ENCODE peak calls at places on chromosomes 12 and 14, in ten cellular contexts. One of them, this sample, is unnamed.

GRCh38 chr12:23084236-23084995 is 459.4 kb downstream of the ETNK1 start:
- DNase-seq in A549: peak; percentile 59
- DNase-seq in heart left ventricle: no peak
- DNase-seq in fibroblast of pulmonary artery: peak; percentile 69
- DNase-seq in colonic mucosa: no peak
- DNase-seq in neural progenitor cell: no peak
- DNase-seq in lower leg skin: no peak
- DNase-seq in CD8-positive, alpha-beta T cell: no peak
- DNase-seq in psoas muscle: no peak
- DNase-seq in body of pancreas: no peak
- DNase-seq in this sample: no peak

GRCh38 chr12:43063642-43064041 is 474.1 kb upstream of the PRICKLE1 start:
- DNase-seq in A549: no peak
- DNase-seq in heart left ventricle: no peak
- DNase-seq in fibroblast of pulmonary artery: no peak
- DNase-seq in colonic mucosa: no peak
- DNase-seq in neural progenitor cell: no peak
- DNase-seq in lower leg skin: no peak
- DNase-seq in CD8-positive, alpha-beta T cell: no peak
- DNase-seq in psoas muscle: no peak
- DNase-seq in body of pancreas: no peak
- DNase-seq in this sample: no peak

GRCh38 chr12:92138144-92138543 is 7.5 kb downstream of the BTG1 start:
- DNase-seq in A549: no peak
- DNase-seq in heart left ventricle: no peak
- DNase-seq in fibroblast of pulmonary artery: no peak
- DNase-seq in colonic mucosa: no peak
- DNase-seq in neural progenitor cell: no peak
- DNase-seq in lower leg skin: no peak
- DNase-seq in CD8-positive, alpha-beta T cell: no peak
- DNase-seq in psoas muscle: no peak
- DNase-seq in body of pancreas: no peak
- DNase-seq in this sample: no peak

GRCh38 chr14:34161351-34162169 is 210.7 kb upstream of the EGLN3 start:
- DNase-seq in A549: no peak
- DNase-seq in heart left ventricle: no peak
- DNase-seq in fibroblast of pulmonary artery: no peak
- DNase-seq in colonic mucosa: no peak
- DNase-seq in neural progenitor cell: no peak
- DNase-seq in lower leg skin: no peak
- DNase-seq in CD8-positive, alpha-beta T cell: no peak
- DNase-seq in psoas muscle: no peak
- DNase-seq in body of pancreas: no peak
- DNase-seq in this sample: no peak

GRCh38 chr12:5015711-5016492 is 27.8 kb upstream of the KCNA5 start:
- DNase-seq in A549: no peak
- DNase-seq in heart left ventricle: no peak
- DNase-seq in fibroblast of pulmonary artery: no peak
- DNase-seq in colonic mucosa: no peak
- DNase-seq in neural progenitor cell: no peak
- DNase-seq in lower leg skin: no peak
- DNase-seq in CD8-positive, alpha-beta T cell: no peak
- DNase-seq in psoas muscle: no peak
- DNase-seq in body of pancreas: no peak
- DNase-seq in this sample: no peak

GRCh38 chr14:65658202-65658601 is 245.7 kb downstream of the FUT8 start:
- DNase-seq in A549: no peak
- DNase-seq in heart left ventricle: no peak
- DNase-seq in fibroblast of pulmonary artery: peak; percentile 28
- DNase-seq in colonic mucosa: no peak
- DNase-seq in neural progenitor cell: no peak
- DNase-seq in lower leg skin: no peak
- DNase-seq in CD8-positive, alpha-beta T cell: no peak
- DNase-seq in psoas muscle: no peak
- DNase-seq in body of pancreas: no peak
- DNase-seq in this sample: no peak

GRCh38 chr14:104792101-104792884 is 3.3 kb downstream of the AKT1 start:
- DNase-seq in A549: no peak
- DNase-seq in heart left ventricle: peak; percentile 81
- DNase-seq in fibroblast of pulmonary artery: no peak
- DNase-seq in colonic mucosa: no peak
- DNase-seq in neural progenitor cell: no peak
- DNase-seq in lower leg skin: no peak
- DNase-seq in CD8-positive, alpha-beta T cell: no peak
- DNase-seq in psoas muscle: peak; percentile 65
- DNase-seq in body of pancreas: peak; percentile 83
- DNase-seq in this sample: no peak

GRCh38 chr14:98913967-98914620 is 357.9 kb downstream of the BCL11B start:
- DNase-seq in A549: no peak
- DNase-seq in heart left ventricle: no peak
- DNase-seq in fibroblast of pulmonary artery: no peak
- DNase-seq in colonic mucosa: no peak
- DNase-seq in neural progenitor cell: no peak
- DNase-seq in lower leg skin: no peak
- DNase-seq in CD8-positive, alpha-beta T cell: no peak
- DNase-seq in psoas muscle: no peak
- DNase-seq in body of pancreas: no peak
- DNase-seq in this sample: no peak

GRCh38 chr12:121866331-121866730 is 7.7 kb upstream of the HPD start:
- DNase-seq in A549: no peak
- DNase-seq in heart left ventricle: no peak
- DNase-seq in fibroblast of pulmonary artery: no peak
- DNase-seq in colonic mucosa: no peak
- DNase-seq in neural progenitor cell: no peak
- DNase-seq in lower leg skin: no peak
- DNase-seq in CD8-positive, alpha-beta T cell: no peak
- DNase-seq in psoas muscle: no peak
- DNase-seq in body of pancreas: no peak
- DNase-seq in this sample: no peak

GRCh38 chr14:54025661-54026060 is 69.0 kb upstream of the BMP4 start:
- DNase-seq in A549: peak; percentile 41
- DNase-seq in heart left ventricle: no peak
- DNase-seq in fibroblast of pulmonary artery: peak; percentile 62
- DNase-seq in colonic mucosa: no peak
- DNase-seq in neural progenitor cell: no peak
- DNase-seq in lower leg skin: no peak
- DNase-seq in CD8-positive, alpha-beta T cell: no peak
- DNase-seq in psoas muscle: no peak
- DNase-seq in body of pancreas: no peak
- DNase-seq in this sample: no peak
- TF ChIP-seq CTCF in A549: peak; percentile 42
- TF ChIP-seq CTCF in heart left ventricle: no peak
- TF ChIP-seq CTCF in fibroblast of pulmonary artery: peak; percentile 62
- TF ChIP-seq CTCF in colonic mucosa: no peak
- TF ChIP-seq CTCF in neural progenitor cell: peak; percentile 36
- TF ChIP-seq CTCF in lower leg skin: no peak
- TF ChIP-seq CTCF in CD8-positive, alpha-beta T cell: no peak
- TF ChIP-seq CTCF in psoas muscle: no peak
- TF ChIP-seq CTCF in body of pancreas: no peak
- TF ChIP-seq CTCF in this sample: no peak

GRCh38 chr12:2180737-2181082 is 127.9 kb downstream of the CACNA1C start:
- DNase-seq in A549: no peak
- DNase-seq in heart left ventricle: no peak
- DNase-seq in fibroblast of pulmonary artery: no peak
- DNase-seq in colonic mucosa: no peak
- DNase-seq in neural progenitor cell: no peak
- DNase-seq in lower leg skin: no peak
- DNase-seq in CD8-positive, alpha-beta T cell: no peak
- DNase-seq in psoas muscle: no peak
- DNase-seq in body of pancreas: no peak
- DNase-seq in this sample: no peak

GRCh38 chr12:2190085-2190484 is 137.3 kb downstream of the CACNA1C start:
- DNase-seq in A549: no peak
- DNase-seq in heart left ventricle: no peak
- DNase-seq in fibroblast of pulmonary artery: no peak
- DNase-seq in colonic mucosa: no peak
- DNase-seq in neural progenitor cell: no peak
- DNase-seq in lower leg skin: no peak
- DNase-seq in CD8-positive, alpha-beta T cell: no peak
- DNase-seq in psoas muscle: no peak
- DNase-seq in body of pancreas: no peak
- DNase-seq in this sample: no peak

GRCh38 chr12:2187195-2187963 is 134.6 kb downstream of the CACNA1C start:
- DNase-seq in A549: no peak
- DNase-seq in heart left ventricle: no peak
- DNase-seq in fibroblast of pulmonary artery: no peak
- DNase-seq in colonic mucosa: no peak
- DNase-seq in neural progenitor cell: no peak
- DNase-seq in lower leg skin: no peak
- DNase-seq in CD8-positive, alpha-beta T cell: no peak
- DNase-seq in psoas muscle: no peak
- DNase-seq in body of pancreas: no peak
- DNase-seq in this sample: no peak

GRCh38 chr12:2183556-2184541 is 131.1 kb downstream of the CACNA1C start:
- DNase-seq in A549: peak; percentile 13
- DNase-seq in heart left ventricle: no peak
- DNase-seq in fibroblast of pulmonary artery: peak; percentile 40
- DNase-seq in colonic mucosa: no peak
- DNase-seq in neural progenitor cell: peak; percentile 42
- DNase-seq in lower leg skin: peak; percentile 35
- DNase-seq in CD8-positive, alpha-beta T cell: no peak
- DNase-seq in psoas muscle: no peak
- DNase-seq in body of pancreas: no peak
- DNase-seq in this sample: no peak

DNA sequence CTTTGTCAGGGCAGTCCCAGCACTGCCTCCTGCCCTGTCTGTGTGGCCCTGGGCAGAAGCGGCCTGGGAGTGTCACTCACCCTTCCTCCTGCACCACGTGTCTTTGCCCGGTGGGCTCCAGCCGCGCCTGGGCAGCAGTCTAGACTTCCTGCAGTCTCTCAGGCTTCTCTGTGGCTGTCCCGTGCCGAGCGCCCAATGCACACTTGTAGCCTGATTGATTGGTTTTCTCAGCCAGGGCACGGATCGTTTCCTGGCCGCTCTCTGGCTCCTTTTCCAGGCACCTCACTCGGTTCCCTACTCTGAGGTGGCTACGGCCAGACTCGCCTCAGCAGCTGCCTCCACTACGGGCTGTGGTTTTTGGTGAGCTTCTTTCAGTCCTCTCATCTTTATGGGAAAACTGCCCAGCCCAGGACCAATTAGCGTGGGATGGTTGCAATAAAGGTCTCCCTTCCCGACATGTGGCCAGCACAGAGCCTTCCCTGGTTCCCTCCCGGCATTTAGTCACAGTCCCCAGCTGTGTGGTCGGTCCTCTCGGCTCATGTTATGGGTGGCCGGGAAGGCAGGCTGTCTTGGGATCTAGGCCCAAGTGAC is 133.1 kb downstream of the CACNA1C start:
- DNase-seq in A549: no peak
- DNase-seq in heart left ventricle: no peak
- DNase-seq in fibroblast of pulmonary artery: no peak
- DNase-seq in colonic mucosa: no peak
- DNase-seq in neural progenitor cell: no peak
- DNase-seq in lower leg skin: no peak
- DNase-seq in CD8-positive, alpha-beta T cell: no peak
- DNase-seq in psoas muscle: no peak
- DNase-seq in body of pancreas: no peak
- DNase-seq in this sample: no peak
- TF ChIP-seq CTCF in A549: no peak
- TF ChIP-seq CTCF in heart left ventricle: no peak
- TF ChIP-seq CTCF in fibroblast of pulmonary artery: no peak
- TF ChIP-seq CTCF in colonic mucosa: no peak
- TF ChIP-seq CTCF in neural progenitor cell: no peak
- TF ChIP-seq CTCF in lower leg skin: no peak
- TF ChIP-seq CTCF in CD8-positive, alpha-beta T cell: no peak
- TF ChIP-seq CTCF in psoas muscle: no peak
- TF ChIP-seq CTCF in body of pancreas: no peak
- TF ChIP-seq CTCF in this sample: no peak

DNA sequence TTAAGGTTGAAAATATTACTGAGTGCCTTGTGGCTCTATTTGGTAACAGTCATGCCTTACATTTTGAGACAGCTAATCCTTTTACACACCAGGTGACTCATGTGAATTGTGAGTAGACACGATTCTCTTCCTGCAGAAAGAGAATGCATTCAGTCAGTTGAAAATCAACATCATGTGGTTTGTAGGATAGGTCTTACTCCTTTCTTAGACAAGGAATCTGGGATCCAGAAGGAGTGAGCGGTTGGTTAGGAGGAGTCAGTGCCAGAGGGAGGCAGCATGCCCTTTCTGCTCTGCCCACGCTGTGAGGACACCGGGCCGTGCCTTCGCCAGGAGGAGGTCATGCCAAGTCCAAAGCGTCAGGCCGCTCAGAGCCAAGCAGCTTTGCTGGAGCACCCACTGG is 47.6 kb downstream of the TRAF3 start:
- DNase-seq in A549: peak; percentile 13
- DNase-seq in heart left ventricle: peak; percentile 83
- DNase-seq in fibroblast of pulmonary artery: peak; percentile 49
- DNase-seq in colonic mucosa: no peak
- DNase-seq in neural progenitor cell: no peak
- DNase-seq in lower leg skin: no peak
- DNase-seq in CD8-positive, alpha-beta T cell: no peak
- DNase-seq in psoas muscle: peak; percentile 59
- DNase-seq in body of pancreas: no peak
- DNase-seq in this sample: no peak
- TF ChIP-seq CTCF in A549: no peak
- TF ChIP-seq CTCF in heart left ventricle: no peak
- TF ChIP-seq CTCF in fibroblast of pulmonary artery: no peak
- TF ChIP-seq CTCF in colonic mucosa: no peak
- TF ChIP-seq CTCF in neural progenitor cell: no peak
- TF ChIP-seq CTCF in lower leg skin: no peak
- TF ChIP-seq CTCF in CD8-positive, alpha-beta T cell: no peak
- TF ChIP-seq CTCF in psoas muscle: peak; percentile 7
- TF ChIP-seq CTCF in body of pancreas: no peak
- TF ChIP-seq CTCF in this sample: no peak

DNA sequence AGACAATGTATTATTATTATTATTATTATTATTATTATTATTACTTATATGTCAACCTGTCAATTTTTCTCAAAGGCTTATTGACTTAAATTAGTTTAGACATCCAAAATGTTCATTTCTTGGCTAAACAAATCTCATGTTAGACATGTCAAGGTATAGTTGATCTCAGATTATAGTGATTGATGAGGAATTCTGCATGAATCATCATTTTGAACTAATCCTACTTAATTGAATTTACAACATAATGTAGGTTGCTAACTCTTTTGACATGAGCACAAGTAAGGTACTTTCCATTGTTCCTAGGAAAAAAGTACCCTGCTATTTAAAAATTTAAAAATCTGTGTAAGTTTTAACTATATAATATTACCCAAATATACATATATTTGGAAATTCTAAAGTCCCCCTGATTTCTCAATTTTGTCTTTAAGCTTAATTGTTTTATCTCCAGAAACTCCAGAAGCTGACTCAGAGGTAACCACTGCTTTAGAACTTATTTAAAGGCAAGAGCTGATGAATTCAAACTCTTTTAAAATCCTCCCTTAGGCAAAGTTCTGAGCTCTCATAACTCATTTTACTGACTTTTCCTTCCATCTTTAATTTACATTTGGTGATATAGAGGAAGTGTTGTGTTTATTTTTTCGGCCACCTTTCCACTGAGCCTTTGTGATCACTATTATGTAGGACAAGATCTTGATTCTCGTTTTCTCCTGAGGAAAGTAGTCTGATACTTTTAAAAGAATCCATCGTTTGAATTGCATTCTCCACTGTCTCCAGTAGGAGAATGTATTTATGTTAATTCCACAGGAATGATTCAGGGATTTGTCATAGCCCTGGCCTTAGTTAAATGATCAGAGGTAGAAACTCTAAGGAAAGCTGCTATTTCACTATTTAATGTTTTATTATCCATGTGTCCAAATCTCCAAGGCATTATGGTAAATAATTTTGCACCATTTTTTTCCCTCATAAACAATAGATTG is 1304.5 kb downstream of the AACS start:
- DNase-seq in A549: no peak
- DNase-seq in heart left ventricle: no peak
- DNase-seq in fibroblast of pulmonary artery: peak; percentile 71
- DNase-seq in colonic mucosa: no peak
- DNase-seq in neural progenitor cell: no peak
- DNase-seq in lower leg skin: no peak
- DNase-seq in CD8-positive, alpha-beta T cell: no peak
- DNase-seq in psoas muscle: no peak
- DNase-seq in body of pancreas: no peak
- DNase-seq in this sample: no peak
- TF ChIP-seq CTCF in A549: no peak
- TF ChIP-seq CTCF in heart left ventricle: no peak
- TF ChIP-seq CTCF in fibroblast of pulmonary artery: peak; percentile 39
- TF ChIP-seq CTCF in colonic mucosa: no peak
- TF ChIP-seq CTCF in neural progenitor cell: peak; percentile 16
- TF ChIP-seq CTCF in lower leg skin: no peak
- TF ChIP-seq CTCF in CD8-positive, alpha-beta T cell: no peak
- TF ChIP-seq CTCF in psoas muscle: no peak
- TF ChIP-seq CTCF in body of pancreas: no peak
- TF ChIP-seq CTCF in this sample: no peak